ENCODE peak calls at places on chromosomes 5 and 9, in six cellular contexts. G, B, H, T, L and J are unnamed samples. For H3K4me1, the result is how much of the 10 kb centered on the place peaks cover.

GRCh38 chr9:124278054-124278540 is 20.3 kb downstream of the NEK6 start:
- DNase-seq in G (no peak), B (no peak), H (no peak), T (no peak), L (no peak), J (no peak)

GRCh38 chr9:125479846-125480615 is 218.4 kb downstream of the GAPVD1 start:
- DNase-seq in G (no peak), B (no peak), H (no peak), T (no peak), L (no peak), J (no peak)

GRCh38 chr5:171521219-171521633 is 101.8 kb downstream of the FGF18 start:
- DNase-seq in G (peak), B (no peak), H (peak), T (no peak), L (no peak), J (no peak)

GRCh38 chr9:121301881-121302286 is 33.9 kb downstream of the GSN start:
- DNase-seq in G (no peak), B (peak), H (no peak), T (no peak), L (no peak), J (peak)

GRCh38 chr9:71909887-71910601 is 949 bp downstream of the ABHD17B start:
- DNase-seq in G (peak), B (peak), H (no peak), T (peak), L (peak), J (peak)

GRCh38 chr9:124340219-124341069 is 74.8 kb downstream of the PSMB7 start:
- DNase-seq in G (no peak), B (no peak), H (no peak), T (no peak), L (no peak), J (no peak)

GRCh38 chr5:176679365-176680225 is 32.3 kb downstream of the TSPAN17 start:
- DNase-seq in G (no peak), B (no peak), H (no peak), T (no peak), L (no peak), J (no peak)

GRCh38 chr9:101117091-101117490 is 88.6 kb downstream of the PLPPR1 start:
- DNase-seq in G (no peak), B (no peak), H (no peak), T (no peak), L (no peak), J (no peak)

GRCh38 chr5:12669326-12669725 is 765.1 kb upstream of the CTNND2 start:
- DNase-seq in G (no peak), B (no peak), H (no peak), T (no peak), L (no peak), J (no peak)

GRCh38 chr9:108844856-108845255 is 10.9 kb downstream of the ACTL7B start:
- DNase-seq in G (no peak), B (no peak), H (no peak), T (no peak), L (no peak), J (no peak)

GRCh38 chr9:95284152-95284551 is 33.4 kb downstream of the FANCC start:
- DNase-seq in G (no peak), B (no peak), H (peak), T (no peak), L (no peak), J (no peak)

GRCh38 chr5:137019229-137019628 is 479.9 kb downstream of the SPOCK1 start:
- DNase-seq in G (no peak), B (no peak), H (no peak), T (no peak), L (no peak), J (no peak)

GRCh38 chr5:143976055-143976454 is 164.1 kb downstream of the HMHB1 start:
- DNase-seq in G (no peak), B (no peak), H (peak), T (no peak), L (no peak), J (no peak)

GRCh38 chr9:37922391-37923120 is 18.6 kb upstream of the SLC25A51 start:
- DNase-seq in G (no peak), B (peak), H (no peak), T (no peak), L (no peak), J (peak)

GRCh38 chr9:98855592-98855991 is 48.1 kb downstream of the GALNT12 start:
- DNase-seq in G (no peak), B (no peak), H (no peak), T (no peak), L (no peak), J (no peak)

GRCh38 chr5:111172504-111172903 is 51.7 kb upstream of the CAMK4 start:
- DNase-seq in G (no peak), B (no peak), H (no peak), T (no peak), L (no peak), J (no peak)

GRCh38 chr5:111731638-111732037 is 25.4 kb downstream of the NREP start:
- DNase-seq in G (no peak), B (no peak), H (no peak), T (no peak), L (no peak), J (no peak)

GRCh38 chr9:123355761-123356520 is at the start of gene CRB2:
- DNase-seq in G (no peak), B (no peak), H (no peak), T (no peak), L (no peak), J (no peak)

GRCh38 chr9:13862562-13862961 is 451.4 kb downstream of the NFIB start:
- DNase-seq in G (no peak), B (no peak), H (no peak), T (no peak), L (no peak), J (no peak)

GRCh38 chr9:1907465-1907864 is 107.7 kb upstream of the SMARCA2 start:
- DNase-seq in G (no peak), B (no peak), H (no peak), T (no peak), L (no peak), J (no peak)

GRCh38 chr5:144004146-144004545 is 166.3 kb downstream of the YIPF5 start:
- DNase-seq in G (no peak), B (no peak), H (peak), T (no peak), L (no peak), J (no peak)

GRCh38 chr9:121838757-121839669 is 187.6 kb downstream of the DAB2IP start:
- DNase-seq in G (no peak), B (no peak), H (no peak), T (peak), L (no peak), J (peak)

GRCh38 chr5:87120518-87121314 is 147.0 kb upstream of the RASA1 start:
- DNase-seq in G (no peak), B (no peak), H (peak), T (no peak), L (no peak), J (no peak)

GRCh38 chr5:143921525-143922311 is 109.8 kb downstream of the HMHB1 start:
- DNase-seq in G (peak), B (no peak), H (peak), T (no peak), L (no peak), J (no peak)

GRCh38 chr9:35010351-35010958 is 20.9 kb downstream of the DNAJB5 start:
- DNase-seq in G (no peak), B (no peak), H (no peak), T (no peak), L (no peak), J (no peak)

DNA sequence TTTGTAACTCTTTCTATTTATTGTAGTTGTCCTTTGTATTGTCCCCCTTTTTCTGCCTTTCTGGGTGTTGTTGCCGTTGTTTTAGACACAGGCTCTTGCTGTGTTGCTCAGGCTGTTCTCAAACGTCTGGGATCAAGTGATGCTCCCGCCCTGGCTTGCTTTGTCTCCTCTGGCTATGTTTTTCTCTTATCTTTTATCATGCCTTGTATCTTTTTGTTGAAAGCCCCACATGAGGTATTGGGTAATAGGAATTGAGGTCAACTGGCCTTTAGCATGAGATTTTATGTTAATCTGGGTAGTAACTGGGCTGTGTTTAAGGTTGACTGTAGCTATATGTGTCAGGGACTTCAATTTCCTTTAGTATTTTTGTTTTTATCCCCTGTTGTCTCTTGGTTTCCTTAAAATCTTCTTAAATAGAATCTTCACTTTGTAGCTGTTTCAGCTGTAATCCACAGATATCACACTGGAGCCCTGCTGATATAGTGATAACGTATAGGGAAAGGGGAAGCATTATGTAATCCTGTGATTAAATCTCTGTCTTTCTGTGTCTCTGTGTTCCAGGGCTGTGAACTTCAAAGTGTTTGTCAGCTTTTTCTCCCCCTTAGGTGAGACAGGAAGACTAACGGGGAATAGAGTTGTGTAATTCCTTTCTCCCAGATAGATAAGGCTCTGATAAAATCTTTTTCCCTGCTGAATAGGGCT is 25.9 kb upstream of the CACNA1B start:
- DNase-seq in G (no peak), B (no peak), H (peak), T (no peak), L (no peak), J (no peak)
- TF ChIP-seq CTCF in G (no peak), B (no peak), H (no peak), T (no peak), L (no peak), J (no peak)

DNA sequence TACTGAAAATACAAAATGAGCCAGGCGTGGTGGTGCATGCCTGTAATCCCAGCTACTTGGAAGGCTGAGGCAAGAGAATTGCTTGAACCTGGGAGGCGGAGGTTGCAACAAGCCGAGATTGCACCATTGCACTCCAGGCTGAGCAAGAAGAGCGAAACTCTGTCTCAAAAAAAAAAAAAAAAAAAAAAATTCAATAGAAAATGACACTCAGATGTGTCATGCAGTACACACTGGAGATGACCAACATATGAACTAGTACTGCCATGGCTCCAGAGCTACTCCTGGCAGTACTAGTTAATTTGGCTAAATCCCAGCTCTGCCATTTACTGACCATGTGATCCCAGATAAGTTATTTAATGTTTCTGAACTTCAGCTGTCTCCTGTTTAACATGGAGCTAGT is 7.3 kb downstream of the ATOX1 start:
- DNase-seq in G (no peak), B (no peak), H (no peak), T (no peak), L (no peak), J (peak)
- H3K4me1 ChIP-seq in G (under half), B (under half), H (under half), T (under half), L (under half), J (under half)

GRCh38 chr5:1667648-1668140 is 131.9 kb downstream of the MRPL36 start:
- DNase-seq in G (no peak), B (no peak), H (no peak), T (no peak), L (no peak), J (peak)
- H3K4me3 ChIP-seq in G (peak), B (no peak), H (no peak), T (peak), L (no peak), J (no peak)

GRCh38 chr9:136267261-136268111 is 21.9 kb upstream of the QSOX2 start:
- DNase-seq in G (peak), B (peak), H (peak), T (peak), L (peak), J (peak)

GRCh38 chr9:136270173-136270710 is 24.6 kb upstream of the QSOX2 start:
- DNase-seq in G (no peak), B (no peak), H (no peak), T (no peak), L (no peak), J (no peak)

GRCh38 chr9:136265561-136266355 is 20.1 kb upstream of the QSOX2 start:
- DNase-seq in G (no peak), B (no peak), H (no peak), T (no peak), L (no peak), J (no peak)

GRCh38 chr9:136268776-136269175 is 23.2 kb upstream of the QSOX2 start:
- DNase-seq in G (no peak), B (no peak), H (no peak), T (no peak), L (no peak), J (no peak)

GRCh38 chr9:136268318-136268717 is 22.7 kb upstream of the QSOX2 start:
- DNase-seq in G (no peak), B (no peak), H (no peak), T (no peak), L (no peak), J (no peak)
- TF ChIP-seq CTCF in G (no peak), B (no peak), H (no peak), T (no peak), L (no peak), J (no peak)

GRCh38 chr9:81685763-81686613 is 3.4 kb downstream of the TLE1 start:
- DNase-seq in G (no peak), B (no peak), H (peak), T (no peak), L (no peak), J (no peak)
- H3K4me1 ChIP-seq in G (under half), B (under half), H (under half), T (half or more), L (half or more), J (under half)

DNA sequence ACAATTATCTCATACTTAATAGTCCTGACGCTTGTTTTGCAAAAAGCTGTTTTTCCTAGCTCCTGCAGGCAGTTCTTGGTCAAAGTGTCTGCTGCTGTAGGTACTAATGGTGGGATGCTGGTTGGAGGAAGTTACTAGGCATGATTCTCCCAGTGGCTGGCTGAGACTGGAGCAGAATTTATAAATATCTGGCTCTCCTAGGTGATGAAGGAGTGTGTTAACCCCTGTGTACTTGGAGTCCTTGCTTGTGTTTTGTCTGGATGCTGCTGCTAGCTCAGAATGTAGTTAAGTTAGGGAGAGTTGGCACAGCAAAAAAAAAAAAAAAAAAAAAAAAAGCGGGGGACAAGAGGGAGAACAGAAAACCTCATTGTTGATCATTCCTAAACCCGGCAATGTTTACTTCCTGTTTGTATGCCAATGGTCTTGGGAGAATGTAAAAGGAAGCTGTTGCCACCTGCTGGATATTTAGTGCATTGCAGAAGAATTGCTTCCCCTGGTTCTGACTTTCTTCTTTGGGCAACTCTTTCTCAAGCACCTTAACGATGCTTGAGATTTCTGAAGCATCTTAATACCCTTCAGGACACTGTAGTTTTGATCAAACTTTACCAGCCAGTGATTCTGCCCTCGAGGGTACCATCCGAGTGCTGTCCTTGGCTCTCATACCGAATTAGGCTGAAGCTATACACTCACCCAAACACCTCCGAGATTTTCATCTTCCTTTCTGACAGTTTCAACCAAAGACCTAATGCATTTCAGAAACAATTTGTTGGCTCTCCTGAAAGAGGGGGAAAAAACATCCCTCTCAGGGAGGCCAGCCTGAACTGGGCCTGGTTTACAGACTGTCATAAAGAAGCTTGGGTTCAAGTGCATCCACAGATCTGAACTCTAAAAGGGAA is 71.7 kb upstream of the WWC1 start:
- DNase-seq in G (peak), B (no peak), H (peak), T (peak), L (no peak), J (no peak)
- H3K4me3 ChIP-seq in G (peak), B (peak), H (no peak), T (peak), L (no peak), J (no peak)